ENCODE peak calls at places on chromosomes 7 and 10, in ten cellular contexts. Q, E, M, T, O, W, K, A, G and Z are unnamed samples.

GRCh38 chr7:151790095-151790825 is 86.7 kb downstream of the PRKAG2 start:
- DNase-seq in Q (peak; percentile 44), E (peak; percentile 33), M (no peak), T (no peak), O (no peak), W (no peak), K (no peak), A (no peak), G (no peak), Z (no peak)

GRCh38 chr10:98365698-98366530 is 49.1 kb downstream of the PYROXD2 start:
- DNase-seq in Q (no peak), E (no peak), M (no peak), T (no peak), O (no peak), W (no peak), K (no peak), A (no peak), G (no peak), Z (no peak)

GRCh38 chr7:80215734-80216133 is 81.1 kb downstream of the GNAI1 start:
- DNase-seq in Q (no peak), E (no peak), M (no peak), T (no peak), O (no peak), W (no peak), K (no peak), A (no peak), G (no peak), Z (no peak)

GRCh38 chr7:158327571-158328180 is 259.9 kb downstream of the PTPRN2 start:
- DNase-seq in Q (no peak), E (peak; percentile 40), M (no peak), T (no peak), O (peak; percentile 43), W (no peak), K (no peak), A (no peak), G (no peak), Z (peak; percentile 45)

GRCh38 chr7:129258649-129259389 is 34.0 kb downstream of the AHCYL2 start:
- DNase-seq in Q (peak; percentile 97), E (no peak), M (no peak), T (no peak), O (no peak), W (no peak), K (no peak), A (no peak), G (no peak), Z (peak; percentile 68)

GRCh38 chr10:101139421-101139911 is 8.4 kb downstream of the TLX1 start:
- DNase-seq in Q (peak; percentile 86), E (no peak), M (no peak), T (no peak), O (no peak), W (no peak), K (peak; percentile 18), A (no peak), G (no peak), Z (peak; percentile 88)

GRCh38 chr7:121395494-121395960 is 581 bp downstream of the FAM3C start:
- DNase-seq in Q (peak; percentile 79), E (peak; percentile 91), M (no peak), T (no peak), O (no peak), W (peak; percentile 13), K (no peak), A (peak; percentile 27), G (peak; percentile 38), Z (peak; percentile 87)

GRCh38 chr10:129971381-129972144 is 7.5 kb upstream of the EBF3 start:
- DNase-seq in Q (peak; percentile 72), E (peak; percentile 79), M (peak; percentile 60), T (peak; percentile 69), O (no peak), W (no peak), K (peak; percentile 47), A (no peak), G (peak; percentile 52), Z (peak; percentile 85)

GRCh38 chr7:154994996-154995395 is 7.9 kb downstream of the PAXIP1 start:
- DNase-seq in Q (peak; percentile 50), E (no peak), M (no peak), T (no peak), O (no peak), W (no peak), K (no peak), A (no peak), G (no peak), Z (no peak)

GRCh38 chr7:22921386-22922086 is 92.4 kb downstream of the HYCC1 start:
- DNase-seq in Q (no peak), E (no peak), M (no peak), T (no peak), O (no peak), W (no peak), K (no peak), A (no peak), G (no peak), Z (no peak)

GRCh38 chr10:25725917-25726716 is 207.9 kb upstream of the MYO3A start:
- DNase-seq in Q (peak; percentile 85), E (no peak), M (no peak), T (no peak), O (no peak), W (peak; percentile 18), K (peak; percentile 50), A (no peak), G (peak; percentile 42), Z (peak; percentile 74)

GRCh38 chr10:85986777-85987176 is 379.8 kb downstream of the GRID1 start:
- DNase-seq in Q (no peak), E (no peak), M (no peak), T (no peak), O (no peak), W (no peak), K (no peak), A (no peak), G (no peak), Z (no peak)

GRCh38 chr10:78059916-78060315 is 26.3 kb downstream of the RPS24 start:
- DNase-seq in Q (no peak), E (no peak), M (no peak), T (no peak), O (no peak), W (no peak), K (no peak), A (no peak), G (no peak), Z (no peak)

GRCh38 chr10:78831457-78831856 is 237.3 kb upstream of the ZMIZ1 start:
- DNase-seq in Q (no peak), E (no peak), M (no peak), T (no peak), O (no peak), W (no peak), K (no peak), A (no peak), G (no peak), Z (no peak)

GRCh38 chr7:131933890-131934289 is 377.5 kb upstream of the PODXL start:
- DNase-seq in Q (no peak), E (no peak), M (no peak), T (no peak), O (no peak), W (no peak), K (no peak), A (no peak), G (no peak), Z (peak; percentile 13)

GRCh38 chr10:3579845-3580244 is 205.2 kb downstream of the KLF6 start:
- DNase-seq in Q (no peak), E (no peak), M (no peak), T (no peak), O (no peak), W (no peak), K (no peak), A (no peak), G (no peak), Z (no peak)

GRCh38 chr10:34022195-34022594 is 687.7 kb upstream of the NRP1 start:
- DNase-seq in Q (no peak), E (no peak), M (no peak), T (no peak), O (no peak), W (no peak), K (no peak), A (no peak), G (no peak), Z (no peak)
- H3K4me1 ChIP-seq in Q (no peaks in the 10 kb centered on the region), E (no peaks in the 10 kb centered on the region), M (no peaks in the 10 kb centered on the region), T (no peaks in the 10 kb centered on the region), O (no peaks in the 10 kb centered on the region), W (no peaks in the 10 kb centered on the region), K (no peaks in the 10 kb centered on the region), A (no peaks in the 10 kb centered on the region), G (no peaks in the 10 kb centered on the region), Z (peaks cover 2% of the 10 kb centered on the region)

DNA sequence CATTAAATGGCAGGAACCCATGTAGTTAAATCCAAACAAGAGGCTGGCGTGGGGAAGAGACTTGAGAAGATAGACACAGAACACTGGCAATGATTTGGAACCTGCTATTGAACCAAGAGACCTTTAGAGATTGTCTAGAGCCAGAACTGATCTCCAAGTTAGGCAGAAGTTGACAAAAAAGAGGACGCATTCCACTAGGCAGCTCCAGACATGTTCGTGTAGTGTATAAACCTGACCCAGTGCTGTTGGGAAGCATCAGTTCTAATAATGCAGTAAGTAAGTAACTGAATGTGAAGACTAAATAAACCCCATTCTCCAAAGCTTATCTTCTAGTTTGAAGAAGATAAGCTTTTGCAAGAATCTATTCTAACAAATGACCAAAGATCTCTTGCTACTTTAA is 50.8 kb downstream of the AP3M1 start:
- DNase-seq in Q (no peak), E (no peak), M (no peak), T (no peak), O (no peak), W (no peak), K (no peak), A (no peak), G (no peak), Z (no peak)
- H3K36me3 ChIP-seq in Q (peaks cover 33% of the 10 kb centered on the region), E (peaks cover 56% of the 10 kb centered on the region), M (peaks cover 98% of the 10 kb centered on the region), T (peaks cover 83% of the 10 kb centered on the region), O (peaks cover 95% of the 10 kb centered on the region), W (no peaks in the 10 kb centered on the region), K (peaks cover 29% of the 10 kb centered on the region), A (peaks cover 12% of the 10 kb centered on the region), G (peaks cover 26% of the 10 kb centered on the region), Z (peaks cover 95% of the 10 kb centered on the region)

DNA sequence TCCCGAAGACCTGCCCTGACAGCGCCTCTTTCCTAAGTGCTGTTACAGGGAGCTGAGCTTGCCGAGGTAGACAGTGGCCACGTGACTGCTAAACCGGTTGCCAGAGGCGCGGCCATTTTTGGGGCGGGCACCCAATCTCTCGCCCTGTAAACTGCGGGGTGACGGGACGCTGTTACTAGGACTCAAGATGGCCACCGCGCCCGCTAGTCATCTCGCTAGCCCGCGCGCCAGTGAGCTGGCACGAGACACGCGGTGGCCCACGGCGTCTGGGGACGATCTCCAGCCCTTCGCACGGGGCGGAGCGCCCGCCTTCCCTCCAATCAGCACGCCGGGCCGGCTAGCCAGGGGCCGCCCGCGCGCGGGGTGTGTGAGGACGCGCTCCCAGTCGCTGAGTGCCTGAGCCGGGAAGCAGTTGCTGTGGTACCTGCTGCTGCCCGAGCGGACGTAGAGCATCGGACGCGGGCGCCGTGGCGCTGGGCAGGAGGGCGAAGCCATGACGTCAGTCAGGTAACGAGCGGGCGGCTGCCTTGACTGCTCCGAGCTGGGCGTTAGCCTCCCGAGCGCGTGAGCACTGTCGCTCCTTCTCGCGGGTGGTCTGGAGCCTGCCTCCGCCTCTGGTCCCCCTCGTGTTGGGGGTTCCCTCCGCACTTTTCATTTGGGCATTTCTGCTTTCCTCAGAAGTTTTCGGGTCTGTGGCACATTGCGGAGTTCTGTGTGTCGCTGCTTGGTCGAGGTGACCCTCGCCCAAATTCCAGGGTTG is 25.5 kb downstream of the ADK start:
- DNase-seq in Q (peak; percentile 98), E (peak; percentile 100), M (peak; percentile 93), T (peak; percentile 97), O (peak; percentile 95), W (peak; percentile 92), K (peak; percentile 91), A (peak; percentile 92), G (peak; percentile 97), Z (peak; percentile 98)
- H3K27ac ChIP-seq in Q (peak overlapping the region; percentile 45), E (peak overlapping the region; percentile 94), M (peak overlapping the region; percentile 84), T (peak overlapping the region; percentile 88), O (peak overlapping the region; percentile 85), W (peak overlapping the region; percentile 90), K (peak overlapping the region; percentile 96), A (peak overlapping the region; percentile 85), G (peak overlapping the region; percentile 87), Z (peak overlapping the region; percentile 75)

GRCh38 chr10:71972746-71973695 is 8.8 kb downstream of the CHST3 start:
- DNase-seq in Q (no peak), E (peak; percentile 67), M (no peak), T (no peak), O (no peak), W (no peak), K (no peak), A (no peak), G (no peak), Z (no peak)
- H3K4me1 ChIP-seq in Q (no peaks in the 10 kb centered on the region), E (peaks cover 53% of the 10 kb centered on the region), M (peaks cover 99% of the 10 kb centered on the region), T (peaks cover 94% of the 10 kb centered on the region), O (no peaks in the 10 kb centered on the region), W (peaks cover 100% of the 10 kb centered on the region), K (peaks cover 38% of the 10 kb centered on the region), A (no peaks in the 10 kb centered on the region), G (peaks cover 83% of the 10 kb centered on the region), Z (peaks cover 4% of the 10 kb centered on the region)